ENCODE peak calls at places on chromosomes 12 and 14, in eight cellular contexts. One of them, this sample, is unnamed.

GRCh38 chr12:57454566-57455373 is at the start of gene INHBE:
- DNase-seq in lung: no peak
- DNase-seq in neural crest cell: no peak
- DNase-seq in right atrium auricular region: no peak
- DNase-seq in fibroblast of the aortic adventitia: peak
- DNase-seq in left lung: no peak
- DNase-seq in OCI-LY7: peak
- DNase-seq in BE2C: no peak
- DNase-seq in this sample: no peak

GRCh38 chr12:16012086-16012485 is 101.0 kb downstream of the DERA start:
- DNase-seq in neural crest cell: no peak
- DNase-seq in fibroblast of the aortic adventitia: peak
- DNase-seq in OCI-LY7: no peak
- DNase-seq in lung: no peak
- DNase-seq in left lung: peak
- DNase-seq in right atrium auricular region: peak
- DNase-seq in BE2C: no peak
- DNase-seq in this sample: no peak

GRCh38 chr12:64522807-64523206 is 70.9 kb downstream of the TBK1 start:
- DNase-seq in right atrium auricular region: no peak
- DNase-seq in OCI-LY7: no peak
- DNase-seq in neural crest cell: no peak
- DNase-seq in fibroblast of the aortic adventitia: peak
- DNase-seq in left lung: no peak
- DNase-seq in BE2C: no peak
- DNase-seq in lung: no peak
- DNase-seq in this sample: no peak

GRCh38 chr12:74334770-74335169 is 202.9 kb upstream of the ATXN7L3B start:
- DNase-seq in lung: no peak
- DNase-seq in right atrium auricular region: no peak
- DNase-seq in neural crest cell: no peak
- DNase-seq in BE2C: no peak
- DNase-seq in left lung: no peak
- DNase-seq in OCI-LY7: no peak
- DNase-seq in fibroblast of the aortic adventitia: no peak
- DNase-seq in this sample: no peak

GRCh38 chr14:49770212-49770817 is 2.4 kb downstream of the KLHDC2 start:
- DNase-seq in OCI-LY7: no peak
- DNase-seq in fibroblast of the aortic adventitia: no peak
- DNase-seq in neural crest cell: no peak
- DNase-seq in left lung: no peak
- DNase-seq in BE2C: no peak
- DNase-seq in right atrium auricular region: no peak
- DNase-seq in lung: peak
- DNase-seq in this sample: no peak

GRCh38 chr12:125744201-125744600 is 679.0 kb downstream of the AACS start:
- DNase-seq in OCI-LY7: no peak
- DNase-seq in lung: no peak
- DNase-seq in BE2C: no peak
- DNase-seq in right atrium auricular region: no peak
- DNase-seq in neural crest cell: no peak
- DNase-seq in fibroblast of the aortic adventitia: no peak
- DNase-seq in left lung: no peak
- DNase-seq in this sample: no peak

GRCh38 chr12:55072093-55072492 is 52.3 kb downstream of the NEUROD4 start:
- DNase-seq in right atrium auricular region: no peak
- DNase-seq in OCI-LY7: peak
- DNase-seq in BE2C: peak
- DNase-seq in left lung: peak
- DNase-seq in neural crest cell: no peak
- DNase-seq in lung: peak
- DNase-seq in fibroblast of the aortic adventitia: peak
- DNase-seq in this sample: no peak

GRCh38 chr12:56102683-56103065 is 1.7 kb upstream of the PA2G4 start:
- DNase-seq in lung: no peak
- DNase-seq in neural crest cell: no peak
- DNase-seq in left lung: no peak
- DNase-seq in fibroblast of the aortic adventitia: no peak
- DNase-seq in OCI-LY7: no peak
- DNase-seq in BE2C: no peak
- DNase-seq in right atrium auricular region: no peak
- DNase-seq in this sample: no peak

GRCh38 chr14:77031680-77032482 is 3.4 kb upstream of the IRF2BPL start:
- DNase-seq in BE2C: no peak
- DNase-seq in right atrium auricular region: no peak
- DNase-seq in neural crest cell: no peak
- DNase-seq in fibroblast of the aortic adventitia: peak
- DNase-seq in left lung: no peak
- DNase-seq in lung: no peak
- DNase-seq in OCI-LY7: no peak
- DNase-seq in this sample: no peak

GRCh38 chr12:117590999-117591398 is 229.6 kb upstream of the NOS1 start:
- DNase-seq in left lung: no peak
- DNase-seq in lung: no peak
- DNase-seq in neural crest cell: no peak
- DNase-seq in right atrium auricular region: no peak
- DNase-seq in fibroblast of the aortic adventitia: no peak
- DNase-seq in OCI-LY7: no peak
- DNase-seq in BE2C: no peak
- DNase-seq in this sample: no peak

GRCh38 chr12:67388331-67389163 is 119.4 kb downstream of the CAND1 start:
- DNase-seq in right atrium auricular region: no peak
- DNase-seq in BE2C: no peak
- DNase-seq in OCI-LY7: peak
- DNase-seq in fibroblast of the aortic adventitia: no peak
- DNase-seq in lung: no peak
- DNase-seq in neural crest cell: no peak
- DNase-seq in left lung: no peak
- DNase-seq in this sample: no peak
- TF ChIP-seq CTCF in right atrium auricular region: no peak
- TF ChIP-seq CTCF in BE2C: peak
- TF ChIP-seq CTCF in OCI-LY7: peak
- TF ChIP-seq CTCF in fibroblast of the aortic adventitia: no peak
- TF ChIP-seq CTCF in lung: no peak
- TF ChIP-seq CTCF in neural crest cell: peak
- TF ChIP-seq CTCF in left lung: no peak
- TF ChIP-seq CTCF in this sample: no peak

GRCh38 chr12:13628067-13628466 is 353.3 kb downstream of the GRIN2B start:
- DNase-seq in fibroblast of the aortic adventitia: no peak
- DNase-seq in BE2C: no peak
- DNase-seq in right atrium auricular region: no peak
- DNase-seq in lung: no peak
- DNase-seq in neural crest cell: no peak
- DNase-seq in OCI-LY7: no peak
- DNase-seq in left lung: no peak
- DNase-seq in this sample: no peak
- TF ChIP-seq CTCF in fibroblast of the aortic adventitia: no peak
- TF ChIP-seq CTCF in BE2C: no peak
- TF ChIP-seq CTCF in right atrium auricular region: no peak
- TF ChIP-seq CTCF in lung: no peak
- TF ChIP-seq CTCF in neural crest cell: no peak
- TF ChIP-seq CTCF in OCI-LY7: no peak
- TF ChIP-seq CTCF in left lung: no peak
- TF ChIP-seq CTCF in this sample: no peak

DNA sequence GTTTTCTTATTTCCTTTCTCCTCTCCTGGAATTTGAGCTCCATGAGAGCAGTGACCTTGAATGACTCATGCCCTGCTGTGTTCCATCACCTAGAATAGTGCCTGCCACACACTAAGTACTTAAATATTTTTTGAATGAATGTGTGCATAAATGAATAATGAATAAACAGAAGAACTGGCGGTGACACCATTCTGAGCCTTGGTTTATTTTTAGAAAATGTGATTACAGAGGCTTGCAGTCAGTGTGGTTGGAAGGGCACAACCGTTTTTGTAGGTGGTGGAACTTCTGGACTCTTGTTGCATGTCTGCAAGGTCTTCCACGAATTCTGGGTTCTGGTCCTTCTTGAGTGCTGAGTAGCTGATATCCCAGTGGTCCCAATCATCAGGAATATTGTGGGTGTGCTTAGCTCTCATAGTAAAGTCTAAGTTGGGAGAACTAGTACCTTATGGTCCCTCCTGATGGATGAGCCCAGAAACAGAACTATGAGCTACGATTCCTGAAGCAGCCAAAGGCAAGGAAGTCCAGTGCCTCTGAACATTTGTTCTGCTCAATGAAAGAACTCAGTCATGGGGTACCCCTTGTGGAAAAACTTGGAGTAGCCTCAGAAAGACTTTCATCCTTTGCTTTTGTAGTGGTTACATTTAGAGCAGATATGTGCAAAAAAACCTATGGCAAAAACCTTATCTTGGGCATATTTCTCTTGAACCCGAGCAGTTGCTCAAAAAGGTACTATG is 28.8 kb upstream of the BHLHE41 start:
- DNase-seq in fibroblast of the aortic adventitia: peak
- DNase-seq in lung: no peak
- DNase-seq in BE2C: no peak
- DNase-seq in neural crest cell: no peak
- DNase-seq in right atrium auricular region: no peak
- DNase-seq in left lung: no peak
- DNase-seq in OCI-LY7: no peak
- DNase-seq in this sample: no peak
- TF ChIP-seq CTCF in fibroblast of the aortic adventitia: peak
- TF ChIP-seq CTCF in lung: no peak
- TF ChIP-seq CTCF in BE2C: no peak
- TF ChIP-seq CTCF in neural crest cell: no peak
- TF ChIP-seq CTCF in right atrium auricular region: no peak
- TF ChIP-seq CTCF in left lung: no peak
- TF ChIP-seq CTCF in OCI-LY7: no peak
- TF ChIP-seq CTCF in this sample: no peak

DNA sequence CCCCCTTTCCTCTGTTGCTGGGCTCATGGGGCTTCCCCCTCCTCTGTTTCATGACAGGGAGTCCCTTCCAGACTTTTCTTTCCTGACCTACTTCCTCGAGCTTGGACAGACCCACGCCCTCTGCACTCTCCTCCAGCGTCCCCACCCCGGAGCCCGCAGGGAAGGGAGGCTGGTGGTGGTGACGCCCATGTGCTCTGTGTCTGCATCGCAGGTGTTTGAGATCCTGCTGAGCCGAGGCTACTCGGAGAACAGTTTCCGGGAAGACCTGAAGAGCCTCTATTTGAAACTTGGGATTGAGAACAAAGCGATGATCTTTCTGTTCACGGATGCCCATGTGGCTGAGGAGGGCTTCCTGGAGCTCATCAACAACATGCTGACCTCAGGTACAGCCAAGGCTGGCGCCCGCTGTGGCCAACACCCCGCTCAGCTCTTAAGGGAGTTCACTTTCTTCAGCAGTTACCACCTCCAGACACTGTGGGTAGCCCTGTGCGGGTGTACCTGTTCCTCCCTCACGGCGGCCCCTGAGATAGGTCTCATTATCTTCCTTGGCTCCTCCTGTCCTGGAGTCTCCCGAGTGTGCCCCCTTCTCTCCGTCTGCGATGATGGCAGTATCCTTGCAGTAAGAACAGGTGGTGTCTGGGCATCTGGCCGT is 85.6 kb downstream of the CCDC92 start:
- DNase-seq in fibroblast of the aortic adventitia: no peak
- DNase-seq in neural crest cell: no peak
- DNase-seq in left lung: no peak
- DNase-seq in lung: no peak
- DNase-seq in OCI-LY7: no peak
- DNase-seq in right atrium auricular region: no peak
- DNase-seq in BE2C: no peak
- DNase-seq in this sample: no peak
- TF ChIP-seq CTCF in fibroblast of the aortic adventitia: no peak
- TF ChIP-seq CTCF in neural crest cell: no peak
- TF ChIP-seq CTCF in left lung: no peak
- TF ChIP-seq CTCF in lung: no peak
- TF ChIP-seq CTCF in OCI-LY7: no peak
- TF ChIP-seq CTCF in right atrium auricular region: no peak
- TF ChIP-seq CTCF in BE2C: no peak
- TF ChIP-seq CTCF in this sample: no peak

GRCh38 chr14:57390806-57391562 is 598 bp downstream of the NAA30 start:
- DNase-seq in BE2C: peak
- DNase-seq in OCI-LY7: peak
- DNase-seq in fibroblast of the aortic adventitia: peak
- DNase-seq in left lung: peak
- DNase-seq in right atrium auricular region: no peak
- DNase-seq in lung: no peak
- DNase-seq in neural crest cell: peak
- DNase-seq in this sample: no peak
- TF ChIP-seq CTCF in BE2C: no peak
- TF ChIP-seq CTCF in OCI-LY7: no peak
- TF ChIP-seq CTCF in fibroblast of the aortic adventitia: no peak
- TF ChIP-seq CTCF in left lung: no peak
- TF ChIP-seq CTCF in right atrium auricular region: no peak
- TF ChIP-seq CTCF in lung: no peak
- TF ChIP-seq CTCF in neural crest cell: no peak
- TF ChIP-seq CTCF in this sample: no peak

GRCh38 chr12:130083746-130084145 is 78.5 kb upstream of the FZD10 start:
- DNase-seq in right atrium auricular region: no peak
- DNase-seq in neural crest cell: no peak
- DNase-seq in BE2C: no peak
- DNase-seq in left lung: no peak
- DNase-seq in fibroblast of the aortic adventitia: no peak
- DNase-seq in OCI-LY7: no peak
- DNase-seq in lung: no peak
- DNase-seq in this sample: no peak

GRCh38 chr12:130081420-130081819 is 80.8 kb upstream of the FZD10 start:
- DNase-seq in right atrium auricular region: no peak
- DNase-seq in OCI-LY7: no peak
- DNase-seq in left lung: no peak
- DNase-seq in lung: no peak
- DNase-seq in fibroblast of the aortic adventitia: no peak
- DNase-seq in neural crest cell: no peak
- DNase-seq in BE2C: no peak
- DNase-seq in this sample: no peak

GRCh38 chr12:130080205-130080604 is 82.1 kb upstream of the FZD10 start:
- DNase-seq in right atrium auricular region: no peak
- DNase-seq in fibroblast of the aortic adventitia: no peak
- DNase-seq in neural crest cell: no peak
- DNase-seq in BE2C: no peak
- DNase-seq in lung: no peak
- DNase-seq in left lung: no peak
- DNase-seq in OCI-LY7: no peak
- DNase-seq in this sample: no peak

GRCh38 chr12:130084359-130084758 is 77.9 kb upstream of the FZD10 start:
- DNase-seq in BE2C: no peak
- DNase-seq in neural crest cell: no peak
- DNase-seq in OCI-LY7: no peak
- DNase-seq in right atrium auricular region: no peak
- DNase-seq in fibroblast of the aortic adventitia: no peak
- DNase-seq in left lung: no peak
- DNase-seq in lung: no peak
- DNase-seq in this sample: no peak

DNA sequence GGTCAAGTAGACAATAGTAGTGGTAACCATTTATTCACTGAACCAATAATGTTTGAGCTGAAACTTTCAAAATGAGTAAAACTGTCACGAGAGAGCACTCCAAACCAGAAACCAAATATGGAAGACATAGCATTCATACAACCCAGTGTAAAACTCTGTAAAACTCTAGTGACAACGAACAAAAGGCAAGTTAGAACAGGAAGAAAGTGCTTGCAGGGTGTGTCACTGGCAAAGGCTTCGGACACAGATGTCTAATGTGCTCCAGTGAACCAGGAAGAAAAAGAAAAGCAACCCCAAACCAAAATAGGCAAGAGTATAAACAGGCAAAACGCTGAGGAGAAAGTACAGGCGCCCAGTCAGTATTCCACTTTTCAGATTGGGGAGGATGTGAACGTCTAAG is 79.3 kb upstream of the FZD10 start:
- DNase-seq in OCI-LY7: no peak
- DNase-seq in fibroblast of the aortic adventitia: no peak
- DNase-seq in left lung: no peak
- DNase-seq in neural crest cell: no peak
- DNase-seq in right atrium auricular region: no peak
- DNase-seq in lung: no peak
- DNase-seq in BE2C: no peak
- DNase-seq in this sample: no peak
- TF ChIP-seq CTCF in OCI-LY7: no peak
- TF ChIP-seq CTCF in fibroblast of the aortic adventitia: no peak
- TF ChIP-seq CTCF in left lung: no peak
- TF ChIP-seq CTCF in neural crest cell: no peak
- TF ChIP-seq CTCF in right atrium auricular region: no peak
- TF ChIP-seq CTCF in lung: no peak
- TF ChIP-seq CTCF in BE2C: no peak
- TF ChIP-seq CTCF in this sample: no peak

This sample was measured in breast epithelium.